ENCODE peak calls at places on chromosome 15, in nine cellular contexts. S is psoas muscle; J is left ventricle myocardium inferior; Q is upper lobe of right lung; L is CD8-positive, alpha-beta memory T cell; B is MM.1S; F is CD4-positive, CD25-positive, alpha-beta regulatory T cell; A is transverse colon; C is Panc1. D is an unnamed sample.
A peak's percentile ranks its signal among the peaks of the same experiment; 100 is the strongest.

GRCh38 chr15:86591158-86591557 is 511.5 kb downstream of the AGBL1 start:
- DNase-seq in B (no peak), J (no peak), L (no peak), Q (no peak), C (no peak), S (no peak), A (no peak), F (no peak), D (no peak)

GRCh38 chr15:37824717-37825382 is 109.6 kb upstream of the TMCO5A start:
- DNase-seq in Q (no peak), F (no peak), A (no peak), L (no peak), J (no peak), S (peak; percentile 10), B (no peak), C (peak; percentile 2), D (no peak)

GRCh38 chr15:22227411-22227810 is 147.1 kb downstream of the OR4M2 start:
- DNase-seq in S (no peak), C (no peak), Q (peak; percentile 62), J (no peak), L (no peak), F (no peak), A (no peak), B (no peak), D (no peak)

GRCh38 chr15:70185251-70185711 is 87.6 kb upstream of the TLE3 start:
- DNase-seq in A (no peak), C (no peak), F (no peak), B (no peak), S (no peak), J (no peak), L (no peak), Q (no peak), D (no peak)

GRCh38 chr15:89836255-89837133 is 21.8 kb upstream of the ANPEP start:
- DNase-seq in S (no peak), J (no peak), C (no peak), A (no peak), Q (no peak), L (no peak), B (no peak), F (no peak), D (no peak)

GRCh38 chr15:78461171-78461881 is 23.3 kb downstream of the IREB2 start:
- DNase-seq in C (no peak), F (peak; percentile 51), J (no peak), B (no peak), L (no peak), A (no peak), Q (no peak), S (no peak), D (no peak)

GRCh38 chr15:80242132-80242769 is 9.8 kb downstream of the CTXND1 start:
- DNase-seq in B (peak; percentile 65), C (no peak), L (no peak), S (no peak), J (no peak), A (peak; percentile 12), Q (no peak), F (peak; percentile 31), D (peak; percentile 74)

GRCh38 chr15:29088666-29089065 is 181.0 kb downstream of the NSMCE3 start:
- DNase-seq in S (no peak), F (no peak), A (no peak), C (no peak), Q (no peak), L (no peak), B (no peak), J (no peak), D (no peak)

GRCh38 chr15:79629687-79630086 is 197.6 kb downstream of the MINAR1 start:
- DNase-seq in L (no peak), B (no peak), Q (no peak), F (no peak), A (no peak), C (no peak), S (no peak), J (no peak), D (no peak)

GRCh38 chr15:45431502-45431901 is 53.2 kb upstream of the GATM start:
- DNase-seq in B (no peak), Q (no peak), A (peak; percentile 78), L (no peak), S (no peak), C (no peak), J (no peak), F (no peak), D (no peak)

GRCh38 chr15:64950888-64951287 is 38.8 kb downstream of the SPG21 start:
- DNase-seq in L (no peak), S (no peak), J (no peak), C (no peak), F (peak; percentile 25), Q (no peak), A (no peak), B (no peak), D (no peak)

GRCh38 chr15:39242345-39242744 is 338.5 kb upstream of the THBS1 start:
- DNase-seq in F (no peak), Q (no peak), B (no peak), A (no peak), J (no peak), L (no peak), C (no peak), S (no peak), D (no peak)

GRCh38 chr15:32641517-32642059 is at the start of gene SCG5:
- DNase-seq in S (no peak), B (no peak), C (no peak), L (no peak), A (peak; percentile 38), Q (peak; percentile 73), J (no peak), F (no peak), D (peak; percentile 2)

GRCh38 chr15:81950841-81951414 is 94.9 kb downstream of the MEX3B start:
- DNase-seq in Q (no peak), J (no peak), C (no peak), F (no peak), B (no peak), A (no peak), S (no peak), L (no peak), D (no peak)

GRCh38 chr15:73367624-73368300 is 996 bp downstream of the HCN4 start:
- DNase-seq in L (no peak), F (no peak), B (no peak), C (no peak), S (no peak), Q (no peak), A (no peak), J (no peak), D (no peak)
- H3K4me3 ChIP-seq in L (no peak overlapping the region), F (no peak overlapping the region), B (no peak overlapping the region), C (peak overlapping the region; percentile 38), S (peak overlapping the region; percentile 59), Q (no peak overlapping the region), A (peak overlapping the region; percentile 21), J (peak overlapping the region; percentile 69), D (no peak overlapping the region)

GRCh38 chr15:48394172-48394571 is 62.9 kb downstream of the DUT start:
- DNase-seq in A (no peak), Q (no peak), C (no peak), F (no peak), L (no peak), S (peak; percentile 41), J (peak; percentile 29), B (no peak), D (no peak)

GRCh38 chr15:48391950-48392349 is 60.7 kb downstream of the DUT start:
- DNase-seq in F (no peak), C (no peak), S (no peak), A (no peak), B (no peak), Q (no peak), L (no peak), J (no peak), D (no peak)

GRCh38 chr15:48392356-48392755 is 61.1 kb downstream of the DUT start:
- DNase-seq in C (no peak), L (no peak), A (no peak), F (no peak), Q (no peak), J (peak; percentile 36), B (no peak), S (peak; percentile 55), D (no peak)

GRCh38 chr15:48395532-48396011 is 64.3 kb downstream of the DUT start:
- DNase-seq in A (peak; percentile 22), Q (no peak), S (peak; percentile 86), B (no peak), J (peak; percentile 81), F (no peak), L (no peak), C (no peak), D (no peak)

GRCh38 chr15:48393650-48394049 is 62.4 kb downstream of the DUT start:
- DNase-seq in L (no peak), S (peak; percentile 25), Q (no peak), C (no peak), J (peak; percentile 39), B (no peak), F (no peak), A (peak; percentile 19), D (no peak)
- H3K4me1 ChIP-seq in L (no peaks in the 10 kb centered on the region), S (no peaks in the 10 kb centered on the region), Q (peaks cover 26% of the 10 kb centered on the region), C (no peaks in the 10 kb centered on the region), J (peaks cover 37% of the 10 kb centered on the region), B (no peaks in the 10 kb centered on the region), F (no peaks in the 10 kb centered on the region), A (peaks cover 9% of the 10 kb centered on the region), D (no peaks in the 10 kb centered on the region)

DNA sequence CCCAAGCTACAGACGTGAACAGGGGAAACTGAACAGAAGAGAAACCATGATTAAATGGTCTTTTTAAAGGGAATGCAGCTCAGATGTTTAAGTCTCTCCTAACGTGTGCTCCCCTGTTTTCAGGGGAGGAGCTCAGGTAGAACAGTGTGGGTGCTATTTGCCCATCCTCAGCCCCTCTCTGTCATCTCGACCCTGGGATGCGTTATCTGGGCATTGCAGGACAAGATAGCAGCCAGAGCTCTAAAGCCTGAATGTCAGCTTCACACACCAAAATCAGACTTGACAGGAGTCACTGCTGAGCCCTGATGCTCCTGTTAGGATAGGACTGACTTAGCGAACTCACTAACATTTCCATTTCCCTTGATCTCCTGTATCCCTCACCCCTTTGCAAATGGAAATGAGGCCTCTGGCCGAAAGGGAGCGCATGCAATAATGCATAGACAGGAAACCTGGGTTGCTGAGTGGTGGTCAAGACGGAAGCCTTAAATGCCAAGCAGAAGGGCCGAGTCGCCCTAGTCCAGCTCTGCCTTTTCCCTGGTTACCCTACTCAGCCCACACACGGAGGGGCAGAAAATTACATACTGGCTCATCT is 234.9 kb upstream of the TPM1 start:
- DNase-seq in L (no peak), J (no peak), S (no peak), C (no peak), B (no peak), Q (no peak), A (no peak), F (no peak), D (no peak)
- H3K4me3 ChIP-seq in L (no peak overlapping the region), J (no peak overlapping the region), S (no peak overlapping the region), C (no peak overlapping the region), B (no peak overlapping the region), Q (no peak overlapping the region), A (no peak overlapping the region), F (no peak overlapping the region), D (no peak overlapping the region)

DNA sequence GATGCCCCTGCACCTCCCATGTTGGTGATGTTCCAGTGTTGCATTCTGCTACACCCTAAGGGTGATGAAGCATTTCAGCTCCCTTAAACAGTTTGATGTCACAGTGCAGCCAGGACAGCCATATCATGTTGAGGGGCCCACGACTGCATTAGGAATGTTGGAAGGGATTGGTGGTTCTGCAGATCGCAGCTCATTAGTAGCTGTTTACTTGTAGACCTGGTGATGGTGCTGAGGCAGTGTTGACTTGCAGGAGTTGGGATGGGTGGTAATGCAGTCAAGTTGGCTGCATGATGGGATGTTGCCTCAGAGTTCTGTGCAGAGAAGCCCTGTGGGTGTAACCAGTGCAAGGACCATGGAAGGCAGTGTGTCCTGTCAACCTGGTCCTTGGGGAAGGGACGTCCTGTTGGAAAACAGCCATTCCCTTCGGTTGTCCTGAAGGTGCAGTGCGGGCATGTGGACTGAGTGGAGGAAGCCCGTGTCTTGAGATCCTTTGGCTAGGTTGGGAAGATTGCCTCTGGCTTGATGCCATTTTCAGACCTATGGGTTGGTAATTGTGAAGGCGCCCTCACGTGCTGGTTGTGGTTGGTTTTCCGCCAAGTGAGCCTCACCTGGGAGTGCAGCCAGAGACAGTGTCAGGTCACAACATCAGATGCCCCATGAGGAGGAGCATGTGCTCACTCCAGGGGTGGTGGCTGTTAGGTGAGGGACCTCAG is 100.7 kb downstream of the SNRPN start:
- DNase-seq in J (no peak), B (no peak), C (no peak), Q (peak; percentile 28), F (no peak), A (no peak), L (no peak), S (no peak), D (no peak)
- H3K4me1 ChIP-seq in J (no peaks in the 10 kb centered on the region), B (no peaks in the 10 kb centered on the region), C (no peaks in the 10 kb centered on the region), Q (no peaks in the 10 kb centered on the region), F (no peaks in the 10 kb centered on the region), A (no peaks in the 10 kb centered on the region), L (no peaks in the 10 kb centered on the region), S (no peaks in the 10 kb centered on the region), D (no peaks in the 10 kb centered on the region)

D was measured in HAP-1.